ENCODE peak calls at places on chromosomes 3 and 15, in seven cellular contexts. One of them, this sample, is unnamed.

GRCh38 chr15:69119692-69120395 is 40.6 kb upstream of the GLCE start:
- DNase-seq in non-pigmented ciliary epithelial cell: no peak
- DNase-seq in left ventricle myocardium inferior: no peak
- DNase-seq in naive B cell: no peak
- DNase-seq in activated CD8-positive, alpha-beta memory T cell treated with anti-CD3 and anti-CD28 coated beads for 4 hours: no peak
- DNase-seq in hypothalamus: no peak
- DNase-seq in ovary: no peak
- DNase-seq in this sample: no peak

GRCh38 chr3:99534951-99535704 is 103.3 kb upstream of the COL8A1 start:
- DNase-seq in non-pigmented ciliary epithelial cell: peak
- DNase-seq in left ventricle myocardium inferior: no peak
- DNase-seq in naive B cell: no peak
- DNase-seq in activated CD8-positive, alpha-beta memory T cell treated with anti-CD3 and anti-CD28 coated beads for 4 hours: no peak
- DNase-seq in hypothalamus: no peak
- DNase-seq in ovary: no peak
- DNase-seq in this sample: no peak

GRCh38 chr15:63013052-63013808 is 29.3 kb upstream of the TPM1 start:
- DNase-seq in non-pigmented ciliary epithelial cell: peak
- DNase-seq in left ventricle myocardium inferior: no peak
- DNase-seq in naive B cell: no peak
- DNase-seq in activated CD8-positive, alpha-beta memory T cell treated with anti-CD3 and anti-CD28 coated beads for 4 hours: no peak
- DNase-seq in hypothalamus: no peak
- DNase-seq in ovary: no peak
- DNase-seq in this sample: no peak

GRCh38 chr3:4680227-4680691 is 187.1 kb downstream of the ITPR1 start:
- DNase-seq in non-pigmented ciliary epithelial cell: no peak
- DNase-seq in left ventricle myocardium inferior: no peak
- DNase-seq in naive B cell: no peak
- DNase-seq in activated CD8-positive, alpha-beta memory T cell treated with anti-CD3 and anti-CD28 coated beads for 4 hours: no peak
- DNase-seq in hypothalamus: no peak
- DNase-seq in ovary: no peak
- DNase-seq in this sample: no peak

GRCh38 chr3:56025316-56025715 is 443.0 kb downstream of the ERC2 start:
- DNase-seq in non-pigmented ciliary epithelial cell: no peak
- DNase-seq in left ventricle myocardium inferior: no peak
- DNase-seq in naive B cell: no peak
- DNase-seq in activated CD8-positive, alpha-beta memory T cell treated with anti-CD3 and anti-CD28 coated beads for 4 hours: no peak
- DNase-seq in hypothalamus: no peak
- DNase-seq in ovary: no peak
- DNase-seq in this sample: no peak

GRCh38 chr3:25895443-25895842 is 105.6 kb downstream of the OXSM start:
- DNase-seq in non-pigmented ciliary epithelial cell: no peak
- DNase-seq in left ventricle myocardium inferior: no peak
- DNase-seq in naive B cell: no peak
- DNase-seq in activated CD8-positive, alpha-beta memory T cell treated with anti-CD3 and anti-CD28 coated beads for 4 hours: no peak
- DNase-seq in hypothalamus: no peak
- DNase-seq in ovary: no peak
- DNase-seq in this sample: no peak

GRCh38 chr3:72888546-72889309 is 882 bp downstream of the GXYLT2 start:
- DNase-seq in non-pigmented ciliary epithelial cell: no peak
- DNase-seq in left ventricle myocardium inferior: no peak
- DNase-seq in naive B cell: no peak
- DNase-seq in activated CD8-positive, alpha-beta memory T cell treated with anti-CD3 and anti-CD28 coated beads for 4 hours: no peak
- DNase-seq in hypothalamus: no peak
- DNase-seq in ovary: no peak
- DNase-seq in this sample: peak

GRCh38 chr15:71746719-71747118 is 63.6 kb upstream of the NR2E3 start:
- DNase-seq in non-pigmented ciliary epithelial cell: no peak
- DNase-seq in left ventricle myocardium inferior: no peak
- DNase-seq in naive B cell: no peak
- DNase-seq in activated CD8-positive, alpha-beta memory T cell treated with anti-CD3 and anti-CD28 coated beads for 4 hours: no peak
- DNase-seq in hypothalamus: no peak
- DNase-seq in ovary: no peak
- DNase-seq in this sample: no peak

GRCh38 chr3:142888484-142889262 is at the start of gene PCOLCE2:
- DNase-seq in non-pigmented ciliary epithelial cell: no peak
- DNase-seq in left ventricle myocardium inferior: peak
- DNase-seq in naive B cell: no peak
- DNase-seq in activated CD8-positive, alpha-beta memory T cell treated with anti-CD3 and anti-CD28 coated beads for 4 hours: no peak
- DNase-seq in hypothalamus: no peak
- DNase-seq in ovary: peak
- DNase-seq in this sample: no peak

GRCh38 chr3:65971281-65972252 is 67.2 kb downstream of the MAGI1 start:
- DNase-seq in non-pigmented ciliary epithelial cell: no peak
- DNase-seq in left ventricle myocardium inferior: no peak
- DNase-seq in naive B cell: no peak
- DNase-seq in activated CD8-positive, alpha-beta memory T cell treated with anti-CD3 and anti-CD28 coated beads for 4 hours: no peak
- DNase-seq in hypothalamus: no peak
- DNase-seq in ovary: no peak
- DNase-seq in this sample: no peak

GRCh38 chr3:112302881-112303761 is 9.1 kb upstream of the SLC9C1 start:
- DNase-seq in non-pigmented ciliary epithelial cell: no peak
- DNase-seq in left ventricle myocardium inferior: no peak
- DNase-seq in naive B cell: no peak
- DNase-seq in activated CD8-positive, alpha-beta memory T cell treated with anti-CD3 and anti-CD28 coated beads for 4 hours: no peak
- DNase-seq in hypothalamus: no peak
- DNase-seq in ovary: no peak
- DNase-seq in this sample: no peak

GRCh38 chr3:133119146-133119545 is 81.0 kb downstream of the TMEM108 start:
- DNase-seq in non-pigmented ciliary epithelial cell: no peak
- DNase-seq in left ventricle myocardium inferior: no peak
- DNase-seq in naive B cell: no peak
- DNase-seq in activated CD8-positive, alpha-beta memory T cell treated with anti-CD3 and anti-CD28 coated beads for 4 hours: no peak
- DNase-seq in hypothalamus: no peak
- DNase-seq in ovary: no peak
- DNase-seq in this sample: no peak

GRCh38 chr15:52101542-52102340 is 10.8 kb downstream of the BCL2L10 start:
- DNase-seq in non-pigmented ciliary epithelial cell: no peak
- DNase-seq in left ventricle myocardium inferior: no peak
- DNase-seq in naive B cell: no peak
- DNase-seq in activated CD8-positive, alpha-beta memory T cell treated with anti-CD3 and anti-CD28 coated beads for 4 hours: no peak
- DNase-seq in hypothalamus: no peak
- DNase-seq in ovary: no peak
- DNase-seq in this sample: no peak

GRCh38 chr3:60304103-60304502 is 947.1 kb downstream of the FHIT start:
- DNase-seq in non-pigmented ciliary epithelial cell: no peak
- DNase-seq in left ventricle myocardium inferior: no peak
- DNase-seq in naive B cell: no peak
- DNase-seq in activated CD8-positive, alpha-beta memory T cell treated with anti-CD3 and anti-CD28 coated beads for 4 hours: no peak
- DNase-seq in hypothalamus: no peak
- DNase-seq in ovary: no peak
- DNase-seq in this sample: no peak

GRCh38 chr3:23002846-23003800 is 200.0 kb upstream of the UBE2E2 start:
- DNase-seq in non-pigmented ciliary epithelial cell: no peak
- DNase-seq in left ventricle myocardium inferior: no peak
- DNase-seq in naive B cell: no peak
- DNase-seq in activated CD8-positive, alpha-beta memory T cell treated with anti-CD3 and anti-CD28 coated beads for 4 hours: no peak
- DNase-seq in hypothalamus: no peak
- DNase-seq in ovary: no peak
- DNase-seq in this sample: peak